ENCODE peak calls at places on chromosomes 13 and 19, in ten cellular contexts. W is small intestine; G is heart left ventricle; Z is effector memory CD4-positive, alpha-beta T cell; E is stomach; O is DND-41; I is fibroblast of lung; Y is neuronal stem cell; L is right atrium auricular region; D is AG04450. T is an unnamed sample.
A peak's percentile ranks its signal among the peaks of the same experiment; 100 is the strongest.

GRCh38 chr13:36344886-36345437 is 1.2 kb downstream of the SPART start:
- DNase-seq in W (peak; percentile 18), G (no peak), Z (peak; percentile 1), E (no peak), O (no peak), I (no peak), Y (no peak), L (no peak), D (no peak), T (peak; percentile 57)

GRCh38 chr13:26471807-26472206 is 85.7 kb upstream of the WASF3 start:
- DNase-seq in W (no peak), G (no peak), Z (no peak), E (no peak), O (no peak), I (no peak), Y (no peak), L (peak; percentile 43), D (no peak), T (no peak)

GRCh38 chr13:62537593-62537992 is 1121.9 kb upstream of the PCDH20 start:
- DNase-seq in W (no peak), G (no peak), Z (no peak), E (no peak), O (no peak), I (peak; percentile 4), Y (no peak), L (no peak), D (no peak), T (peak; percentile 12)

GRCh38 chr13:85333511-85333910 is 465.7 kb downstream of the SLITRK6 start:
- DNase-seq in W (no peak), G (no peak), Z (no peak), E (no peak), O (no peak), I (no peak), Y (no peak), L (no peak), D (no peak), T (no peak)

GRCh38 chr13:42992585-42993122 is 613 bp upstream of the EPSTI1 start:
- DNase-seq in W (no peak), G (no peak), Z (no peak), E (no peak), O (no peak), I (no peak), Y (no peak), L (no peak), D (no peak), T (no peak)

GRCh38 chr13:42474954-42475353 is 99.0 kb upstream of the TNFSF11 start:
- DNase-seq in W (no peak), G (no peak), Z (no peak), E (no peak), O (peak; percentile 36), I (peak; percentile 97), Y (no peak), L (no peak), D (peak; percentile 49), T (peak; percentile 19)

GRCh38 chr19:15456871-15457700 is 7.3 kb downstream of the RASAL3 start:
- DNase-seq in W (peak; percentile 48), G (no peak), Z (no peak), E (no peak), O (no peak), I (no peak), Y (no peak), L (no peak), D (no peak), T (no peak)

GRCh38 chr13:98858206-98858605 is 105.7 kb upstream of the SLC15A1 start:
- DNase-seq in W (no peak), G (no peak), Z (no peak), E (no peak), O (no peak), I (no peak), Y (no peak), L (no peak), D (no peak), T (no peak)

GRCh38 chr19:13100031-13100588 is 2.5 kb downstream of the LYL1 start:
- DNase-seq in W (no peak), G (no peak), Z (peak; percentile 59), E (no peak), O (peak; percentile 69), I (no peak), Y (no peak), L (no peak), D (no peak), T (no peak)

GRCh38 chr19:55697069-55697440 is 22.0 kb downstream of the EPN1 start:
- DNase-seq in W (no peak), G (peak; percentile 11), Z (no peak), E (no peak), O (no peak), I (no peak), Y (no peak), L (no peak), D (no peak), T (no peak)

GRCh38 chr19:45104658-45105384 is 11.8 kb downstream of the PPP1R37 start:
- DNase-seq in W (peak; percentile 62), G (no peak), Z (no peak), E (no peak), O (no peak), I (no peak), Y (no peak), L (no peak), D (no peak), T (no peak)

GRCh38 chr13:111005808-111006494 is 91.1 kb upstream of the ANKRD10 start:
- DNase-seq in W (no peak), G (peak; percentile 81), Z (no peak), E (peak; percentile 42), O (no peak), I (peak; percentile 83), Y (no peak), L (no peak), D (no peak), T (peak; percentile 80)

GRCh38 chr19:38335949-38336637 is 463 bp downstream of the CATSPERG start:
- DNase-seq in W (peak; percentile 98), G (peak; percentile 98), Z (peak; percentile 90), E (peak; percentile 97), O (peak; percentile 96), I (peak; percentile 92), Y (peak; percentile 91), L (peak; percentile 97), D (peak; percentile 83), T (peak; percentile 98)

GRCh38 chr19:40691421-40692211 is 1.2 kb upstream of the NUMBL start:
- DNase-seq in W (no peak), G (no peak), Z (no peak), E (no peak), O (no peak), I (peak; percentile 5), Y (no peak), L (no peak), D (no peak), T (no peak)

GRCh38 chr19:18223860-18224524 is 2.2 kb downstream of the PDE4C start:
- DNase-seq in W (peak; percentile 44), G (peak; percentile 64), Z (no peak), E (no peak), O (peak; percentile 33), I (no peak), Y (peak; percentile 62), L (no peak), D (no peak), T (peak; percentile 43)

GRCh38 chr19:51976852-51977251 is 9.8 kb downstream of the ZNF350 start:
- DNase-seq in W (no peak), G (no peak), Z (no peak), E (no peak), O (no peak), I (no peak), Y (no peak), L (no peak), D (no peak), T (no peak)
- H3K9me3 ChIP-seq in W (peaks cover 12% of the 10 kb centered on the region), G (peaks cover 13% of the 10 kb centered on the region), Z (peaks cover 63% of the 10 kb centered on the region), E (peaks cover 92% of the 10 kb centered on the region), O (peaks cover 81% of the 10 kb centered on the region), I (no peaks in the 10 kb centered on the region), Y (peaks cover 17% of the 10 kb centered on the region), L (peaks cover 93% of the 10 kb centered on the region), D (peaks cover 48% of the 10 kb centered on the region), T (peaks cover 34% of the 10 kb centered on the region)

GRCh38 chr13:109273326-109273751 is 513.0 kb downstream of the IRS2 start:
- DNase-seq in W (no peak), G (no peak), Z (no peak), E (no peak), O (no peak), I (peak; percentile 53), Y (no peak), L (no peak), D (no peak), T (no peak)
- H3K4me3 ChIP-seq in W (no peak overlapping the region), G (no peak overlapping the region), Z (no peak overlapping the region), E (no peak overlapping the region), O (no peak overlapping the region), I (no peak overlapping the region), Y (no peak overlapping the region), L (no peak overlapping the region), D (no peak overlapping the region), T (peak overlapping the region; percentile 47)

DNA sequence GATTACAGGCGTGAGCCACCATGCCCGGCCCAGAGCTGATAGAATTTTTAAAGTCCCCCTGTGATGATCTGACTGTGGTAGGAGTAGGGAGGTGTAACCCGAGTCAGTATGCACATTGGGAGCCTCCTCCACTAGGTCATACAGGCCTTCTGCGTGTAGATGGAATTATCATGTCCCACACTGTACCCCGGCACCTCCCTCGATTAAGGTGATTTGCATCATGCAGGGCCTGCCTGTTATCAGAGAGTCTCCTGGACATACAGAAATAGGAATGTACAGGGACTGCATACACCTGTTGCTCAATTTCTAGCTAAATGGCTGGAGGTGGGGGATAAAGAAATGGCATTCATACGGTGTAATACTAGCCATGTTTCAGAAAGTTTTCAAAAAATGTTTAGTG is 922 bp upstream of the ERVK3-1 start:
- DNase-seq in W (no peak), G (no peak), Z (no peak), E (no peak), O (no peak), I (no peak), Y (no peak), L (no peak), D (no peak), T (no peak)
- H3K9me3 ChIP-seq in W (no peaks in the 10 kb centered on the region), G (no peaks in the 10 kb centered on the region), Z (no peaks in the 10 kb centered on the region), E (peaks cover 6% of the 10 kb centered on the region), O (no peaks in the 10 kb centered on the region), I (no peaks in the 10 kb centered on the region), Y (no peaks in the 10 kb centered on the region), L (no peaks in the 10 kb centered on the region), D (peaks cover 13% of the 10 kb centered on the region), T (peaks cover 10% of the 10 kb centered on the region)

GRCh38 chr19:48616491-48617056 is 1.7 kb upstream of the FAM83E start:
- DNase-seq in W (no peak), G (no peak), Z (no peak), E (no peak), O (no peak), I (no peak), Y (no peak), L (no peak), D (no peak), T (no peak)

GRCh38 chr19:48618278-48618915 is 581 bp downstream of the RPL18 start:
- DNase-seq in W (no peak), G (no peak), Z (no peak), E (no peak), O (no peak), I (no peak), Y (no peak), L (no peak), D (no peak), T (no peak)

GRCh38 chr19:48616041-48616436 is 1.2 kb upstream of the FAM83E start:
- DNase-seq in W (no peak), G (no peak), Z (no peak), E (no peak), O (no peak), I (no peak), Y (no peak), L (no peak), D (no peak), T (no peak)

GRCh38 chr19:48618916-48619691 is at the start of the genes RPL18 and SPHK2:
- DNase-seq in W (peak; percentile 99), G (peak; percentile 99), Z (peak; percentile 90), E (peak; percentile 97), O (peak; percentile 98), I (peak; percentile 100), Y (peak; percentile 99), L (peak; percentile 99), D (peak; percentile 100), T (peak; percentile 99)

GRCh38 chr19:48617146-48617937 is 1.6 kb downstream of the RPL18 start:
- DNase-seq in W (peak; percentile 38), G (no peak), Z (no peak), E (peak; percentile 49), O (no peak), I (peak; percentile 44), Y (no peak), L (no peak), D (no peak), T (no peak)
- H3K4me3 ChIP-seq in W (peak overlapping the region; percentile 81), G (peak overlapping the region; percentile 90), Z (peak overlapping the region; percentile 93), E (peak overlapping the region; percentile 89), O (peak overlapping the region; percentile 92), I (peak overlapping the region; percentile 96), Y (peak overlapping the region; percentile 80), L (peak overlapping the region; percentile 76), D (peak overlapping the region; percentile 97), T (peak overlapping the region; percentile 88)

T was measured in SJCRH30.